ENCODE peak calls at places on chromosomes 3 and 15, in ten cellular contexts. Z is upper lobe of right lung, E is activated B cell treated with CpG ODN at 0.5 μM for 24 hours, L is SK-N-SH, Y is GM10248, B is foreskin keratinocyte, U is GM12865, I is neural progenitor cell, N is foreskin fibroblast, R is thoracic aorta. P is an unnamed sample.

GRCh38 chr3:55127565-55127964 is 199.7 kb upstream of the LRTM1 start:
- DNase-seq in Z (no peak), E (no peak), L (no peak), Y (no peak), B (no peak), U (no peak), I (peak), N (no peak), R (no peak), P (no peak)

GRCh38 chr3:93910085-93910484 is 63.6 kb downstream of the PROS1 start:
- DNase-seq in Z (no peak), E (no peak), L (no peak), Y (no peak), B (no peak), U (no peak), I (no peak), N (peak), R (no peak), P (no peak)

GRCh38 chr15:75823860-75824613 is 19.2 kb upstream of the UBE2Q2 start:
- DNase-seq in Z (no peak), E (no peak), L (no peak), Y (no peak), B (peak), U (no peak), I (peak), N (no peak), R (no peak), P (no peak)

GRCh38 chr3:101809178-101810022 is 30.4 kb downstream of the NXPE3 start:
- DNase-seq in Z (no peak), E (no peak), L (peak), Y (peak), B (peak), U (peak), I (peak), N (peak), R (no peak), P (no peak)

GRCh38 chr3:23804441-23805227 is 1.1 kb upstream of the UBE2E1 start:
- DNase-seq in Z (no peak), E (no peak), L (no peak), Y (no peak), B (peak), U (no peak), I (no peak), N (no peak), R (no peak), P (no peak)

GRCh38 chr15:34314491-34314890 is 23.1 kb downstream of the SLC12A6 start:
- DNase-seq in Z (no peak), E (no peak), L (no peak), Y (no peak), B (no peak), U (no peak), I (no peak), N (peak), R (no peak), P (no peak)

GRCh38 chr15:68646156-68646555 is 67.4 kb downstream of the CORO2B start:
- DNase-seq in Z (peak), E (no peak), L (no peak), Y (no peak), B (no peak), U (no peak), I (no peak), N (no peak), R (no peak), P (no peak)

GRCh38 chr3:187987919-187988318 is 166.0 kb upstream of the LPP start:
- DNase-seq in Z (no peak), E (no peak), L (no peak), Y (no peak), B (no peak), U (no peak), I (no peak), N (no peak), R (no peak), P (no peak)

GRCh38 chr15:99368743-99369142 is 117.5 kb downstream of the LRRC28 start:
- DNase-seq in Z (no peak), E (no peak), L (no peak), Y (no peak), B (no peak), U (no peak), I (no peak), N (no peak), R (no peak), P (no peak)

GRCh38 chr3:154427685-154428291 is 2.2 kb downstream of the GPR149 start:
- DNase-seq in Z (peak), E (no peak), L (peak), Y (no peak), B (no peak), U (no peak), I (peak), N (no peak), R (no peak), P (no peak)

GRCh38 chr15:101193063-101193712 is 58.7 kb downstream of the CHSY1 start:
- DNase-seq in Z (no peak), E (no peak), L (no peak), Y (no peak), B (no peak), U (no peak), I (no peak), N (peak), R (no peak), P (no peak)

GRCh38 chr3:70703305-70704102 is 391.1 kb upstream of the MDFIC2 start:
- DNase-seq in Z (no peak), E (no peak), L (no peak), Y (no peak), B (peak), U (no peak), I (no peak), N (no peak), R (no peak), P (no peak)

GRCh38 chr3:40237159-40237558 is 72.3 kb upstream of the EIF1B start:
- DNase-seq in Z (no peak), E (no peak), L (no peak), Y (no peak), B (no peak), U (no peak), I (no peak), N (no peak), R (no peak), P (no peak)

GRCh38 chr3:149657796-149658443 is at the start of gene WWTR1:
- DNase-seq in Z (peak), E (peak), L (peak), Y (peak), B (peak), U (peak), I (peak), N (peak), R (peak), P (peak)

GRCh38 chr15:45821390-45821789 is 186.6 kb downstream of the SQOR start:
- DNase-seq in Z (no peak), E (no peak), L (no peak), Y (no peak), B (no peak), U (no peak), I (no peak), N (no peak), R (no peak), P (no peak)

GRCh38 chr15:81531141-81531592 is 157.2 kb upstream of the TMC3 start:
- DNase-seq in Z (no peak), E (no peak), L (no peak), Y (no peak), B (no peak), U (no peak), I (peak), N (peak), R (no peak), P (no peak)

GRCh38 chr3:76078101-76078500 is 292.8 kb upstream of the ZNF717 start:
- DNase-seq in Z (no peak), E (no peak), L (no peak), Y (no peak), B (no peak), U (no peak), I (no peak), N (peak), R (no peak), P (no peak)

GRCh38 chr3:28347374-28348285 is 891 bp upstream of the ZCWPW2 start:
- DNase-seq in Z (no peak), E (no peak), L (no peak), Y (no peak), B (peak), U (no peak), I (peak), N (peak), R (no peak), P (no peak)

DNA sequence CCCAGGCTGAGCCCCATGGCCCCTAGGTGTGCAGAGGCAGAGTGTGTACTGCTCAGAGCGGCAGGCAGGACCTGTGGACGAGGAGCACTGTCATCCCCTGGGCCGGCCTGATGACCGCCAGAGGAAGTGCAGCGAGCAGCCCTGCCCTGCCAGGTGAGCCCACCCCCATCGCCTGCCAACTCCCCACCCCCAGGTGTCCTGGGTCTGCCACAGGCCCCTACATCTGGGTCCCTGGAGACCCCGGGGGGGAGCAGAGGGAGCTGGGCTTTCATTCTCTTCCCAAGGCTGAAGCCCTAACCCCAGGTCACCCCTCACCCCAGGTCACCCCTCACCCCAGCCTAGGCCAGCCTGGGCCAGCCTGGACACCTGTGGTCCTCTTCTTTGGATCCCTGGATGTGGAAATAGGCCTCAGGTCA is 93.1 kb downstream of the TBC1D2B start:
- DNase-seq in Z (peak), E (no peak), L (no peak), Y (no peak), B (no peak), U (no peak), I (no peak), N (no peak), R (no peak), P (no peak)
- TF ChIP-seq CTCF in Z (no peak), E (no peak), L (no peak), Y (no peak), B (no peak), U (no peak), I (no peak), N (no peak), R (no peak), P (no peak)

GRCh38 chr15:85581495-85581894 is 201.1 kb downstream of the AKAP13 start:
- DNase-seq in Z (peak), E (no peak), L (no peak), Y (no peak), B (no peak), U (peak), I (no peak), N (no peak), R (no peak), P (peak)
- TF ChIP-seq CTCF in Z (no peak), E (no peak), L (no peak), Y (no peak), B (no peak), U (no peak), I (no peak), N (no peak), R (no peak), P (no peak)

DNA sequence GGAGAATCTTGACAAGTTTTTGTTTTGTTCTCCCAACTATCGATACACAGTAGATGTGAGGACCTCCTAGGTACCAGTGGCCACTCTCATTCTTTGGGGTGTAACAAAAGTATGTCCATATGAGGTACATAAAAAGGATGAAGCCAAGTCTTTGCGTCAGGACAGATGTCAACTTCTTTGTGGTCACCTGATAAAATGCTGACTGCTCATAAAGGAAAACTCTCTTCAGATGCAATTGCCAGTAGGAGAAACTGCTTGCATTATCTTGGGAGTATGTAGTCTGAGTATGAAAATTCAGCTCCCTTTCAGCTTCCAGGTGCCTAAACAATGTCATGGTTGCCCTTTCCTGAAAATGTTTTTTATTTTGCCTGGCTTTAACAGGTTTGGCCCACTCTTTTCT is 123.8 kb upstream of the GOLIM4 start:
- DNase-seq in Z (no peak), E (no peak), L (no peak), Y (no peak), B (no peak), U (no peak), I (no peak), N (no peak), R (no peak), P (no peak)
- TF ChIP-seq CTCF in Z (no peak), E (no peak), L (no peak), Y (no peak), B (no peak), U (no peak), I (no peak), N (no peak), R (no peak), P (no peak)

GRCh38 chr15:85592148-85592547 is 202.6 kb downstream of the KLHL25 start:
- DNase-seq in Z (no peak), E (no peak), L (peak), Y (no peak), B (peak), U (no peak), I (no peak), N (peak), R (no peak), P (no peak)
- TF ChIP-seq CTCF in Z (peak), E (no peak), L (peak), Y (no peak), B (peak), U (no peak), I (no peak), N (peak), R (no peak), P (no peak)

DNA sequence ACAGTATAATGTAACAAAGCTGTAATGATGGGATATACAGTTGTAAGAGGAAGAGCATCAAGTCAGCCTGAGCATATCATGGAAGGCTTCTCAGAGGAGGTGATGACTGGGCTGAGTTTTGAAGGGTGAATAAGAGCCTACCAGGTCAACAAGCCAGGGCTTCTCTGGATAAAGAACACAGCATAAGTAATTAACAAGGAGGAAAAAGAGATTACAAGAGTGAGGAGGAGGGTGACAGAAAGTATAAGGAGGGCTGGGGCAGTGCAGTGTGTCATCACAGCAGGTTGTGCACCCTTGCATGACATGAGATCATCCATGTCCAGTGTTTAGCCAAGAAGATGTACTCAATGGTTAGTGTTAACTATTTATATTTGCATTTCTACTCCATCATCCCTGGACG is 16.9 kb upstream of the SPATA12 start:
- DNase-seq in Z (no peak), E (no peak), L (no peak), Y (no peak), B (no peak), U (no peak), I (no peak), N (no peak), R (no peak), P (no peak)
- TF ChIP-seq CTCF in Z (no peak), E (no peak), L (no peak), Y (no peak), B (no peak), U (no peak), I (no peak), N (no peak), R (no peak), P (no peak)

DNA sequence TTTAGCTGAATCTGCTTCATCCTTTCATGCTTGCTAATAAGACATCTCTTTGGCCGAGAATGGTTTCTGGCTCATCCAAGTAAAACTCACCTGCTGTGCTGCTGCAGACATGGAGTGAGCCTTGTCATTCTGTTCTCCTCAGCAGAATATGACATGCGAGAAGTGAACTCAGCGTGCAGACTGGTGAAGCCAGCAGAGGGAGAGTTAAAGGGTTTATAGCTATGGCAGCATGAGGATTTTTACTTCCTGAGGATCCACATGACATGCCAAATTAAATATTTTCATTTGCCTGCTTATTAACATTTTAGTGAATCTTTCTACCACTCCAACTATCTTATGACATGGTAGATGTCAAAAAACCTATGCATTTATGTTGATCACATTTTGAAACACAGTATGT is 658.3 kb upstream of the NECTIN3 start:
- DNase-seq in Z (no peak), E (no peak), L (no peak), Y (no peak), B (peak), U (no peak), I (no peak), N (no peak), R (no peak), P (no peak)
- TF ChIP-seq CTCF in Z (no peak), E (no peak), L (peak), Y (no peak), B (no peak), U (no peak), I (no peak), N (no peak), R (no peak), P (no peak)

DNA sequence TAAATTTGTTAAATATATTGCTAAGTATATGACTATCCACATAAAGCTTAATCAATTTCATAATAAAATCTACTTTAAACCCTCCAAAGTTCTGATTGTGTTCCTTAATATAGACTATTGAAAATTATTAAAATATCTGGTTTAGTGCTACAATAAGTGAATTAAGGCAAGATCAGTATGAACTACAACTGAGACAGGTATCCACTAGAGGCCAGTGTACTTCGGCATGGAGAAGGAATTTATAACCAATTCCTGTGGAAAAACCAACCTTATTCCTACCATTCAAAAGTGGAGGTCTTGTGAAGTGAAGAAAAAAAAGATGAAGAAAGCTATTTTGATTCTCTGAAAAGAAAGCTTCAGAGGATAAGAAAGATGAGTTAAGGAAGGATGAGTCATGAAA is 237.7 kb downstream of the SUCLG2 start:
- DNase-seq in Z (no peak), E (no peak), L (no peak), Y (no peak), B (no peak), U (no peak), I (no peak), N (no peak), R (no peak), P (no peak)
- TF ChIP-seq CTCF in Z (no peak), E (no peak), L (peak), Y (no peak), B (no peak), U (no peak), I (no peak), N (no peak), R (no peak), P (no peak)

P was measured in CD14-positive monocyte.